ENCODE peak calls at places on chromosomes 16 and 17, in seven cellular contexts. U is heart right ventricle, E is GM23338, B is cardiac fibroblast, R is choroid plexus epithelial cell, T is GM13976, Z is RWPE1. Q is an unnamed sample.

GRCh38 chr17:64025732-64026294 is 5.4 kb upstream of the ICAM2 start:
- DNase-seq in T (peak), B (peak), E (peak), Z (peak), U (peak), R (peak), Q (peak)

GRCh38 chr17:39676198-39676819 is 8.1 kb downstream of the PNMT start:
- DNase-seq in R (no peak), U (peak), B (peak), Z (no peak), T (peak), E (no peak), Q (peak)

GRCh38 chr17:8470447-8471047 is 34.9 kb downstream of the NDEL1 start:
- DNase-seq in R (no peak), B (peak), T (no peak), E (no peak), Z (peak), U (peak), Q (no peak)

GRCh38 chr17:32793841-32794240 is 83.1 kb downstream of the MYO1D start:
- DNase-seq in R (no peak), E (no peak), T (no peak), U (no peak), B (no peak), Z (no peak), Q (no peak)

GRCh38 chr16:67663877-67664222 is 2.7 kb downstream of the ENKD1 start:
- DNase-seq in T (no peak), B (no peak), Z (no peak), U (no peak), E (no peak), R (no peak), Q (no peak)

GRCh38 chr16:35480361-35480760 is 2020.9 kb downstream of the TP53TG3F start:
- DNase-seq in T (no peak), U (no peak), E (no peak), B (no peak), R (no peak), Z (no peak), Q (no peak)

GRCh38 chr17:43966276-43966675 is 12.5 kb upstream of the PYY start:
- DNase-seq in E (no peak), U (no peak), B (no peak), R (no peak), Z (no peak), T (no peak), Q (peak)

GRCh38 chr17:63675607-63676539 is 24.1 kb downstream of the LIMD2 start:
- DNase-seq in T (no peak), B (peak), E (peak), Z (peak), R (peak), U (peak), Q (peak)

GRCh38 chr17:62760888-62761267 is 47.2 kb downstream of the MARCHF10 start:
- DNase-seq in B (no peak), Z (no peak), T (no peak), U (no peak), R (no peak), E (no peak), Q (no peak)

GRCh38 chr17:7929158-7930029 is at the start of gene KCNAB3:
- DNase-seq in Z (peak), U (no peak), R (peak), B (peak), T (peak), E (peak), Q (peak)

GRCh38 chr16:66619534-66620418 is 15.3 kb downstream of the CMTM3 start:
- DNase-seq in B (peak), U (no peak), T (peak), Z (no peak), R (peak), E (no peak), Q (peak)

GRCh38 chr17:43438626-43439529 is 40.1 kb downstream of the ARL4D start:
- DNase-seq in Z (no peak), R (no peak), B (no peak), E (peak), U (no peak), T (no peak), Q (no peak)

GRCh38 chr17:8475227-8475626 is 39.5 kb downstream of the NDEL1 start:
- DNase-seq in T (peak), U (no peak), E (no peak), B (no peak), R (no peak), Z (no peak), Q (no peak)

GRCh38 chr16:49854227-49855203 is 1.4 kb downstream of the ZNF423 start:
- DNase-seq in U (no peak), R (no peak), E (peak), B (peak), T (no peak), Z (no peak), Q (no peak)

GRCh38 chr16:4696905-4697866 is 3.8 kb downstream of the NUDT16L1 start:
- DNase-seq in U (no peak), E (no peak), B (no peak), Z (no peak), R (no peak), T (no peak), Q (no peak)

GRCh38 chr16:67470314-67470713 is 10.6 kb downstream of the ATP6V0D1 start:
- DNase-seq in B (peak), R (no peak), Z (no peak), E (no peak), T (no peak), U (peak), Q (no peak)

GRCh38 chr16:75023019-75023418 is 24.2 kb downstream of the ZNRF1 start:
- DNase-seq in R (peak), Z (no peak), E (no peak), B (no peak), U (no peak), T (no peak), Q (no peak)

GRCh38 chr16:58502217-58502921 is 2.4 kb downstream of the NDRG4 start:
- DNase-seq in T (no peak), B (no peak), U (no peak), Z (no peak), R (no peak), E (no peak), Q (no peak)

GRCh38 chr16:84503751-84504395 is 586 bp downstream of the MEAK7 start:
- DNase-seq in E (no peak), B (peak), Z (peak), T (no peak), U (no peak), R (no peak), Q (peak)

GRCh38 chr16:539901-540530 is 12.5 kb downstream of the CAPN15 start:
- DNase-seq in U (no peak), R (peak), B (no peak), E (no peak), Z (no peak), T (no peak), Q (no peak)

GRCh38 chr16:534856-535445 is 7.4 kb downstream of the CAPN15 start:
- DNase-seq in B (no peak), E (no peak), Z (no peak), U (no peak), T (no peak), R (no peak), Q (no peak)

GRCh38 chr16:535446-536405 is 8.2 kb downstream of the CAPN15 start:
- DNase-seq in T (no peak), R (peak), U (no peak), B (peak), E (no peak), Z (peak), Q (peak)

GRCh38 chr16:536746-537145 is 9.2 kb downstream of the CAPN15 start:
- DNase-seq in Z (no peak), U (no peak), B (no peak), R (no peak), E (no peak), T (no peak), Q (no peak)

GRCh38 chr16:537415-538335 is 10.2 kb downstream of the CAPN15 start:
- DNase-seq in E (no peak), Z (no peak), T (no peak), B (no peak), U (no peak), R (no peak), Q (no peak)
- TF ChIP-seq CTCF in E (no peak), Z (no peak), T (no peak), B (peak), U (no peak), R (peak), Q (no peak)

GRCh38 chr16:51640196-51640595 is 489.1 kb upstream of the SALL1 start:
- DNase-seq in R (no peak), T (no peak), B (no peak), Z (no peak), U (no peak), E (peak), Q (no peak)
- TF ChIP-seq CTCF in R (no peak), T (no peak), B (no peak), Z (no peak), U (no peak), E (peak), Q (no peak)

GRCh38 chr17:35557353-35557752 is 3.3 kb downstream of the SLFN14 start:
- DNase-seq in B (no peak), R (no peak), Z (no peak), T (no peak), E (no peak), U (no peak), Q (no peak)

GRCh38 chr17:35554668-35555067 is 6.0 kb downstream of the SLFN14 start:
- DNase-seq in R (no peak), Z (no peak), U (no peak), T (no peak), E (no peak), B (no peak), Q (peak)

GRCh38 chr17:35553310-35553709 is 7.3 kb downstream of the SLFN14 start:
- DNase-seq in B (no peak), U (no peak), T (no peak), E (no peak), R (no peak), Z (no peak), Q (no peak)

GRCh38 chr17:35559495-35559894 is 1.1 kb downstream of the SLFN14 start:
- DNase-seq in Z (no peak), U (no peak), R (no peak), E (no peak), B (no peak), T (no peak), Q (no peak)

DNA sequence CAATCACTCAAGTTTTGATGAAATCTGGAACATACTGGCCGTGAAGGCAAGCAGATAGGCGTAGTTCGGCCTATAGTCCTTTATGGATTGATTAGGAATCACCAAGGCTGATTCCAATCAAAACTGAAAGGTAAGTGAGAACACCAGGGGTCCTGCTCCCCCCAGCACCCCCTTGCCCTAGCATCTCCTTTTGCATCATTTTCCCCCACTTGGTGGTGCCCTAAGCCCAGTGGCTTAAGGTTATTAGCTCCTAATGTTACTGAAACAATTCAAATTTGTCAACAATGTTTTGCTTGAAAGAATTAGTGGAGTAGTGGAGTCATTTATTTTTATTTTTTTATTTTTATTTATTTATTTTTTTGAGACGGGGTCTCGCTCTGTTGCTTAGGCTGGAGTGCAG is 4.9 kb downstream of the SLFN14 start:
- DNase-seq in E (peak), R (no peak), T (no peak), Z (no peak), U (no peak), B (peak), Q (no peak)
- TF ChIP-seq CTCF in E (peak), R (peak), T (no peak), Z (no peak), U (peak), B (peak), Q (no peak)

GRCh38 chr16:1058216-1058615 is 14.3 kb upstream of the SSTR5 start:
- DNase-seq in R (no peak), B (no peak), Z (no peak), U (no peak), T (no peak), E (no peak), Q (no peak)
- TF ChIP-seq CTCF in R (no peak), B (no peak), Z (no peak), U (no peak), T (no peak), E (no peak), Q (no peak)

DNA sequence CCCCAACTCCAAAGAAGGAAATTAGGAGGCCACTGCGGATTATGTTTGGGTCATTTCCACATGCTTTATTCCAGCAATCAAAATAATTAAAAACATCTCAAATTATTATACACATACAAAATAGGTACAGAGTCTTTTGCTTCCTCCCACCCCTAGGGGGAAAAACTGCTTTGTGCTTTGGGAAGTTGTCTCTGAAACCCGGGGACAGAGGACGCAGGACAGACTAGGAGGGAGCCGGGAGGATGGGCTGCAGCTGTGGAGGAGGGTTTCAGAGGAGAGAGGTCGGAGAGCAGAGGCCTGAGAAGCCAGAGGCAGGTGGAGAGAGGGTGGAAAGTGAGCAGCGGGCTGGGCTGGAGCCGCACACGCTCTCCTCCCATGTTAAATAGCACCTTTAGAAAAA is 17.4 kb downstream of the COL1A1 start:
- DNase-seq in T (no peak), U (no peak), E (peak), Z (no peak), B (no peak), R (peak), Q (no peak)
- TF ChIP-seq CTCF in T (no peak), U (no peak), E (peak), Z (no peak), B (peak), R (peak), Q (no peak)

DNA sequence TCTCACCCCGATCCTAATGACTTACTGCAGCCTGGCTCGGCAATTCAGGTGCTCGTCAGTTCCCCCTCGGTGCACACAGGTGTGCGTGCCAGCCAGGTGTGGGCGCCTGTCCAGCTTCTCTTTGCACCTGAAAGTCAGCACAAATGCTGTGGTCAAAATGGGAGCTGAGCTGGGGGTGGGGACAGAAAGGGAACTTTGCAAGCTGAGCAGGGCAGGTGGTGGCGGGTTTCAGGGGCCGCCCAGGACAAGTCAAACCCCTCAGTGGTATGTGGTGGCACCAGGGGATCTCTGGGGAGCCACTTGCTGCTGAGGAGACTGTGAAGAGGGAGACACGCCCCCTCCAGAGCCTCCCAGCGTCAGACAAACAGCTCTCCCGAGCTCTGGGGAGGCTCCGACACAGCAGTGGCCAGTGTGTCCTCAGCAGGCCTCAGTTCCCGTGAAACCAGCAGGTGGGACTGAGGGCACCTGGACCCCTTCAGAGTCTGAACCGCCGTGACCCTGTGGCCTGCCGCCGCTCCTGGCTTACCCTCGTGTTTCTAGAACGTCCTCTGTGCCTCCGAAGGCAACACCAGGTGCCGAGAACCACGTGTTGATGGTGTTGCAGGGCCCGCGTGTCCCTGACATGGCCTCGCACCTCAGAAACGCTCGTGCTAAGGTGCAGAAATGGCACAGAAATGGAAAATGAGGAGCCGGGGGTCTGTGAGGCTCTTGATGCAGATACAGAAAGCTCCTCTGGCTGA is 233.5 kb upstream of the TNRC6C start:
- DNase-seq in U (no peak), B (no peak), Z (no peak), R (no peak), E (no peak), T (no peak), Q (no peak)
- TF ChIP-seq CTCF in U (no peak), B (no peak), Z (no peak), R (no peak), E (no peak), T (no peak), Q (no peak)

GRCh38 chr17:77926967-77927366 is 31.5 kb upstream of the TNRC6C start:
- DNase-seq in B (no peak), U (no peak), R (no peak), E (no peak), T (no peak), Z (no peak), Q (no peak)

GRCh38 chr17:77926144-77926543 is 32.4 kb upstream of the TNRC6C start:
- DNase-seq in T (no peak), U (no peak), B (no peak), R (no peak), E (no peak), Z (no peak), Q (no peak)

GRCh38 chr17:77929180-77929564 is 29.3 kb upstream of the TNRC6C start:
- DNase-seq in E (no peak), B (no peak), U (no peak), R (no peak), Z (no peak), T (no peak), Q (no peak)

GRCh38 chr17:77928519-77929179 is 29.9 kb upstream of the TNRC6C start:
- DNase-seq in Z (no peak), E (no peak), U (no peak), R (peak), T (no peak), B (no peak), Q (no peak)

DNA sequence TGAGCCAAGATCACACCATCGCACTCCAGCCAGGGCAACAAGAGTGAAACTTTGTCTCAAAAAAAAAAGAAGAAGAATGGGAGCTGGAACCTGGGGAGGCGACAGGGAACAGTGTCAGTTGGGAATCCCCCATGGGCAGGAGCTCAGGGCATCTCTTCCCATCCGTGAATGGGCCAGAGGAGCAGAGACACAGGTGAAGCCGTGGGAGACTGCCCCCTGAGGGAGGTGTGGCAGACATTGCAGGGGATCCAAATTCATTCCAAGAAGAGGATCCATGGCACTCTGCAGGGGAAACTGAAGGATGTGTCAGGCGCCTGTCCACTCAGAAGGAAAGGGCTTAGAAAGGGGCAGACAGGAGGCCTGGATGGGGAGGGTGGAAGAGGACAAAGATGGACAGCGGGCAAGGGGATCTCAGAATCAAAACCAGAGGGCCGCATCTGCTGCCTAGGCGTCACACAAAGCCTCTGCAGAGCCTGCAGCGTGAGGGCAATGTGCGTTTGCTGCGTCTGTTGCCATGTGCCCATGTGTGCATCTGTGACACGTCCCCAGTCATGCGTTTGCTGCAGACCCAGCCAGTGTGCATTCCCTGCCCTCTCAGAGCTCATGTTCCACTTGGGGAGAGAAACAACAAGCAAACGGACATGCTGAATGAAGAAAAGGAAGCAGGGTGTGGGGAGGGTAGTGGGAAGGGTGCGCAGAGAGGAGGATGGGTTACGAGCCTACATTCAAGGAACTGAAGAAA is 30.6 kb upstream of the TNRC6C start:
- DNase-seq in R (no peak), T (no peak), E (no peak), U (no peak), B (no peak), Z (no peak), Q (no peak)
- TF ChIP-seq CTCF in R (no peak), T (no peak), E (peak), U (no peak), B (no peak), Z (no peak), Q (no peak)

Q was measured in epithelial cell of esophagus.